ENCODE peak calls at places on chromosome 14, in four cellular contexts. L is GM12878, E is WTC11, P is K562. Z is an unnamed sample.
A peak's percentile ranks its signal among the peaks of the same experiment; 100 is the strongest.

GRCh38 chr14:93103392-93104080 is 12.2 kb downstream of the ITPK1 start:
- DNase-seq in L (peak; percentile 72), P (no peak), E (no peak), Z (peak; percentile 9)

GRCh38 chr14:77157716-77158115 is 16.1 kb upstream of the ZDHHC22 start:
- DNase-seq in L (no peak), P (no peak), E (no peak), Z (no peak)

GRCh38 chr14:35480119-35480769 is 53.7 kb upstream of the INSM2 start:
- DNase-seq in E (no peak), P (no peak), L (peak; percentile 35), Z (no peak)

GRCh38 chr14:89325299-89325883 is 91.6 kb downstream of the FOXN3 start:
- DNase-seq in P (no peak), E (no peak), L (no peak), Z (no peak)

GRCh38 chr14:100019156-100019882 is 45.9 kb upstream of the EVL start:
- DNase-seq in L (no peak), P (peak; percentile 11), E (no peak), Z (peak; percentile 62)

GRCh38 chr14:94384342-94384741 is 4.1 kb downstream of the SERPINA1 start:
- DNase-seq in E (no peak), P (no peak), L (no peak), Z (no peak)

GRCh38 chr14:57833304-57833703 is 32.6 kb downstream of the SLC35F4 start:
- DNase-seq in E (no peak), L (no peak), P (no peak), Z (no peak)

GRCh38 chr14:69636051-69636639 is 24.7 kb downstream of the SUSD6 start:
- DNase-seq in P (no peak), E (no peak), L (no peak), Z (no peak)

GRCh38 chr14:64734990-64735389 is 30.8 kb downstream of the PLEKHG3 start:
- DNase-seq in E (no peak), L (no peak), P (no peak), Z (no peak)

GRCh38 chr14:69828372-69828771 is 31.3 kb upstream of the SLC10A1 start:
- DNase-seq in L (no peak), E (no peak), P (no peak), Z (no peak)

GRCh38 chr14:92740440-92740839 is 8.0 kb downstream of the LGMN start:
- DNase-seq in E (no peak), L (no peak), P (no peak), Z (no peak)

GRCh38 chr14:31545328-31545727 is 15.9 kb upstream of the NUBPL start:
- DNase-seq in L (no peak), E (no peak), P (no peak), Z (no peak)

GRCh38 chr14:63677891-63678379 is 36.3 kb upstream of the WDR89 start:
- DNase-seq in L (no peak), E (no peak), P (no peak), Z (no peak)

GRCh38 chr14:94115068-94115591 is 4.6 kb downstream of the IFI27 start:
- DNase-seq in L (no peak), E (no peak), P (no peak), Z (peak; percentile 64)

GRCh38 chr14:88002421-88002820 is 2.5 kb upstream of the GPR65 start:
- DNase-seq in E (no peak), L (no peak), P (no peak), Z (no peak)

GRCh38 chr14:53902307-53902706 is 54.3 kb downstream of the BMP4 start:
- DNase-seq in P (no peak), E (no peak), L (no peak), Z (no peak)

GRCh38 chr14:75979641-75980422 is 2.0 kb downstream of the TGFB3 start:
- DNase-seq in E (no peak), L (no peak), P (no peak), Z (peak; percentile 77)

GRCh38 chr14:75980856-75981255 is 939 bp downstream of the TGFB3 start:
- DNase-seq in L (no peak), E (no peak), P (no peak), Z (peak; percentile 12)

GRCh38 chr14:75981826-75982723 is at the start of gene TGFB3:
- DNase-seq in P (peak; percentile 67), E (peak; percentile 87), L (no peak), Z (peak; percentile 90)

GRCh38 chr14:75982724-75983358 is 1.0 kb upstream of the TGFB3 start:
- DNase-seq in E (no peak), P (no peak), L (no peak), Z (no peak)

DNA sequence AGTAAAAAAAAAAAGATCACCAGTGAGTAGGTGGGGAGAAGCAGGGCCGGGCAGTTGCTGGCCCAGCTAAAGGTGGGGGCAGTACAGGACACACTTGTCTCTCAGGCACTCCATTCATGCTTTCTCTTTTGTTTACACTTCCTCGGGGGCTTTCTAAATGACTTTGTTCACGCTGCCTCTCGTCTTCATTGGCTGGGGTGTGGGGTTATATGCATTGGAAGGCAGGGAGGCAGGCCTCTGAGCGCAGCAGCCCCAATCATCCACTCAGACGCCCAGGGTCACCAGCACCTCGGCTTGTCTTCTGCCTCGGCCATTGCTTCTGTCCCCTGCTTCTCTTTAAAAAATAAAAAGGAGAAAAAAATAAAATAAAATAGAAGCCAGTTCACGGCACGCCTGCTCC is 369 bp downstream of the TGFB3 start:
- DNase-seq in L (peak; percentile 60), E (no peak), P (peak; percentile 11), Z (no peak)
- TF ChIP-seq USF1 in L (no peak), E (no peak), P (no peak), Z (no peak)

GRCh38 chr14:91363776-91364523 is 53.7 kb downstream of the CCDC88C start:
- DNase-seq in P (no peak), L (peak; percentile 89), E (no peak), Z (no peak)
- TF ChIP-seq USF1 in P (no peak), L (peak; percentile 44), E (no peak), Z (no peak)

GRCh38 chr14:106094654-106095189 is 568.3 kb downstream of the TMEM121 start:
- DNase-seq in L (no peak), P (no peak), E (no peak), Z (no peak)
- TF ChIP-seq USF1 in L (no peak), P (no peak), E (no peak), Z (no peak)

DNA sequence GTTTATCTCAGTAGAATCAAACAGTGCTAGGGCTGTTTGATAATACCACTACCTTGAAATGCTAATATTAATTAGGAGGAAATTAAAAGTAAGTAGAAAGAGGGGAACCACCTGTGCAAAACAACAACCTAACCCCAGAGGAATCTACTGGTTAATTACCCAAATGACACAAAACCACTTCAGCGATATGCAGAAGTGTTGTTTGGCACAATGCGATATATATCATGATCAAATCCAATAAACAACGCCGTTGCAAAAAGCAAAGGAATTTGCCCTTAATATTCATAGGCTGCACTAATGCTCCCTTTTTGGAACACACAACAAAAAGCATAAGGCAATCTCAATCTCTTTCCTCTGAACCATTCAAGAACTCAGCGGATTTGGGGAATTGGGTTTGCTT is 1.6 kb downstream of the MAP4K5 start:
- DNase-seq in E (no peak), P (no peak), L (no peak), Z (no peak)
- TF ChIP-seq USF1 in E (no peak), P (no peak), L (no peak), Z (no peak)

DNA sequence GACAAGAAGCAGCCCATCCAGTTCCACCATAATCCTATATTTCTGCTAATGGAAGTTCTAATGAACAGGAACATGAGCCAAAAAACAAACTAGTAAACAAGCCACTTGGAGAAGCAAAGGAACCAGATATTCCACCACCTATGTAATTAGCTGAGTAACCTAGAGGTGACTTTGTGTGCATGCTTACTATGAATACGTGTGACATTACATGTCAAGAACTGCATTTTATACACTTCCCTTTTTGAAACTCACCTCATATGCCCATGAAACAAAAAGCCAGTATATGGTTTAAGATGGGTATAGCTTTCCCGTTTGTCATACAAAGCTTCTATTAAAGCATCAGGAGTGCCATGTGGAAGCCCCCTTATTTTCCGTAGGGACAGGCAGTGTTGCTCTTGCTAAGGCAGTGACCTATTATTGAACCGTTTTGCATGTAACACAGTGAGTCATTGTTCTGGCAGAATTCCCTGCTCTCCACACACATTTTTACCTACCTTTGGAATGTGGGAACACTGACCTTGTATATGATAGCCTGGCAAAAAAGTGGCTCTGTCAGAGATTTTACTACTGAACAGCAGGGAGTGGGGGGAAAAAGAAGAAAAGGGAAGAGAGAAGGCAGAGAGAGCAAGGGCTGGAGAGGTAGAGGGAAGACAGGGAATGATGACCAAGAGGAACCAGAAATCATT is 34.8 kb upstream of the FRMD6 start:
- DNase-seq in E (no peak), L (no peak), P (no peak), Z (no peak)
- TF ChIP-seq USF1 in E (no peak), L (no peak), P (no peak), Z (no peak)

GRCh38 chr14:36856095-36856878 is 194.6 kb downstream of the PAX9 start:
- DNase-seq in P (no peak), L (no peak), E (no peak), Z (no peak)
- TF ChIP-seq USF1 in P (no peak), L (no peak), E (no peak), Z (no peak)

GRCh38 chr14:81269100-81269978 is 48.6 kb upstream of the GTF2A1 start:
- DNase-seq in P (peak; percentile 61), L (peak; percentile 26), E (no peak), Z (peak; percentile 74)

GRCh38 chr14:81265641-81266169 is 44.9 kb upstream of the GTF2A1 start:
- DNase-seq in E (no peak), L (no peak), P (no peak), Z (no peak)

GRCh38 chr14:81268016-81268416 is 47.3 kb upstream of the GTF2A1 start:
- DNase-seq in L (no peak), P (peak; percentile 40), E (no peak), Z (no peak)

GRCh38 chr14:81269979-81270375 is 49.2 kb upstream of the GTF2A1 start:
- DNase-seq in P (no peak), E (no peak), L (no peak), Z (no peak)

GRCh38 chr14:81264011-81264410 is 43.3 kb upstream of the GTF2A1 start:
- DNase-seq in E (no peak), L (no peak), P (no peak), Z (no peak)
- TF ChIP-seq USF1 in E (no peak), L (no peak), P (no peak), Z (no peak)